ENCODE peak calls at places on chromosomes 6 and 20, in four cellular contexts. C, P, Y and A are unnamed samples.

GRCh38 chr20:37846573-37846972 is 56.4 kb upstream of the VSTM2L start:
- DNase-seq in C (no peak), Y (no peak), P (no peak), A (no peak)

GRCh38 chr20:19560876-19561480 is 197.1 kb upstream of the RIN2 start:
- DNase-seq in P (no peak), C (no peak), Y (no peak), A (no peak)

GRCh38 chr6:136415351-136416005 is 125.8 kb upstream of the BCLAF1 start:
- DNase-seq in P (no peak), C (no peak), Y (no peak), A (no peak)

GRCh38 chr20:47178277-47178676 is 178.2 kb downstream of the ZMYND8 start:
- DNase-seq in C (no peak), Y (no peak), P (no peak), A (no peak)

GRCh38 chr6:35801148-35801547 is 4.0 kb upstream of the LHFPL5 start:
- DNase-seq in P (no peak), Y (no peak), C (no peak), A (no peak)

GRCh38 chr20:55701467-55701866 is 303.9 kb downstream of the CBLN4 start:
- DNase-seq in C (no peak), Y (no peak), P (no peak), A (no peak)

GRCh38 chr20:35734777-35735649 is 7.0 kb downstream of the RBM39 start:
- DNase-seq in C (no peak), Y (no peak), P (no peak), A (no peak)

GRCh38 chr20:46077642-46078305 is 12.0 kb downstream of the NCOA5 start:
- DNase-seq in P (no peak), Y (no peak), C (no peak), A (no peak)

GRCh38 chr20:54323227-54323734 is 115.4 kb downstream of the PFDN4 start:
- DNase-seq in C (no peak), Y (no peak), P (no peak), A (no peak)

GRCh38 chr6:44564906-44565524 is 177.5 kb downstream of the CDC5L start:
- DNase-seq in P (no peak), C (no peak), Y (no peak), A (no peak)

GRCh38 chr6:134880487-134881190 is 69.3 kb downstream of the ALDH8A1 start:
- DNase-seq in P (no peak), Y (no peak), C (no peak), A (no peak)

GRCh38 chr6:24632573-24632972 is 13.4 kb downstream of the KIAA0319 start:
- DNase-seq in P (no peak), Y (no peak), C (no peak), A (no peak)

GRCh38 chr20:39985276-39985675 is 703.8 kb downstream of the MAFB start:
- DNase-seq in C (no peak), Y (no peak), P (no peak), A (no peak)

GRCh38 chr6:32604434-32604877 is 14.8 kb upstream of the HLA-DRB1 start:
- DNase-seq in C (no peak), P (no peak), Y (peak), A (no peak)

GRCh38 chr6:25697537-25698340 is 45.7 kb downstream of the SCGN start:
- DNase-seq in C (no peak), P (no peak), Y (no peak), A (no peak)

GRCh38 chr6:143536866-143537691 is 25.6 kb upstream of the FUCA2 start:
- DNase-seq in C (peak), Y (peak), P (peak), A (peak)

GRCh38 chr20:32902456-32903420 is 44.0 kb downstream of the EFCAB8 start:
- DNase-seq in P (peak), C (peak), Y (peak), A (peak)

GRCh38 chr20:64031822-64032314 is 4.1 kb upstream of the C20orf204 start:
- DNase-seq in C (no peak), P (no peak), Y (no peak), A (no peak)

GRCh38 chr20:56940466-56940865 is 311.4 kb downstream of the TFAP2C start:
- DNase-seq in P (no peak), Y (no peak), C (no peak), A (no peak)

GRCh38 chr6:158760618-158761250 is 58.4 kb downstream of the EZR start:
- DNase-seq in C (no peak), Y (peak), P (no peak), A (no peak)

GRCh38 chr6:148021715-148022114 is 320.9 kb upstream of the SASH1 start:
- DNase-seq in P (no peak), Y (no peak), C (no peak), A (no peak)

GRCh38 chr6:44258325-44258863 is 1.1 kb upstream of the SLC35B2 start:
- DNase-seq in P (no peak), C (no peak), Y (peak), A (no peak)

GRCh38 chr6:159056003-159056402 is 11.2 kb upstream of the TAGAP start:
- DNase-seq in Y (peak), C (no peak), P (no peak), A (peak)

GRCh38 chr6:45447005-45447404 is 69.3 kb upstream of the SUPT3H start:
- DNase-seq in C (no peak), Y (no peak), P (no peak), A (no peak)

GRCh38 chr6:16562498-16562897 is 198.8 kb downstream of the ATXN1 start:
- DNase-seq in Y (no peak), P (no peak), C (no peak), A (no peak)

GRCh38 chr6:101689695-101690094 is 296.2 kb downstream of the GRIK2 start:
- DNase-seq in P (no peak), C (no peak), Y (no peak), A (no peak)

GRCh38 chr20:63706852-63707557 is 771 bp downstream of the ARFRP1 start:
- DNase-seq in Y (peak), P (no peak), C (no peak), A (no peak)

GRCh38 chr6:157648561-157648960 is 174.5 kb upstream of the SNX9 start:
- DNase-seq in C (no peak), P (no peak), Y (no peak), A (no peak)

GRCh38 chr6:102742033-102742432 is 1348.5 kb downstream of the GRIK2 start:
- DNase-seq in P (no peak), Y (no peak), C (no peak), A (no peak)

GRCh38 chr6:29964904-29965872 is 22.9 kb downstream of the HLA-A start:
- DNase-seq in C (peak), P (peak), Y (peak), A (peak)